ENCODE peak calls at places on chromosomes 5 and 9, in four cellular contexts. E, I, J and F are unnamed samples. For H3K36me3, the result is how much of the 10 kb centered on the place peaks cover.

GRCh38 chr5:2169417-2169787 is 286.7 kb upstream of the IRX4 start:
- DNase-seq in E (no peak), I (no peak), J (no peak), F (peak)

GRCh38 chr9:98231770-98232478 is 23.5 kb downstream of the TBC1D2 start:
- DNase-seq in E (no peak), I (no peak), J (no peak), F (no peak)

GRCh38 chr5:94432499-94432898 is 185.9 kb downstream of the KIAA0825 start:
- DNase-seq in E (no peak), I (no peak), J (no peak), F (no peak)

GRCh38 chr5:6720561-6720921 is 7.3 kb downstream of the TENT4A start:
- DNase-seq in E (no peak), I (no peak), J (no peak), F (no peak)

GRCh38 chr5:92378961-92379611 is 996.0 kb upstream of the ARRDC3 start:
- DNase-seq in E (peak), I (no peak), J (no peak), F (no peak)

GRCh38 chr9:129933215-129933614 is 98.0 kb downstream of the USP20 start:
- DNase-seq in E (no peak), I (peak), J (no peak), F (no peak)

GRCh38 chr5:81846301-81846700 is 95.4 kb upstream of the SSBP2 start:
- DNase-seq in E (no peak), I (no peak), J (no peak), F (no peak)

GRCh38 chr5:88955403-88955802 is 72.4 kb upstream of the MEF2C start:
- DNase-seq in E (no peak), I (no peak), J (no peak), F (no peak)

GRCh38 chr5:88269222-88269771 is 652 bp upstream of the TMEM161B start:
- DNase-seq in E (no peak), I (peak), J (no peak), F (no peak)

GRCh38 chr5:120446068-120446492 is 18.0 kb upstream of the PRR16 start:
- DNase-seq in E (no peak), I (no peak), J (no peak), F (no peak)

GRCh38 chr9:127418037-127418471 is 6.1 kb upstream of the ZNF79 start:
- DNase-seq in E (no peak), I (peak), J (peak), F (no peak)

GRCh38 chr5:133377736-133378135 is 234.6 kb downstream of the FSTL4 start:
- DNase-seq in E (no peak), I (no peak), J (no peak), F (no peak)

GRCh38 chr5:16666861-16667481 is 50.2 kb upstream of the RETREG1 start:
- DNase-seq in E (peak), I (peak), J (no peak), F (no peak)

DNA sequence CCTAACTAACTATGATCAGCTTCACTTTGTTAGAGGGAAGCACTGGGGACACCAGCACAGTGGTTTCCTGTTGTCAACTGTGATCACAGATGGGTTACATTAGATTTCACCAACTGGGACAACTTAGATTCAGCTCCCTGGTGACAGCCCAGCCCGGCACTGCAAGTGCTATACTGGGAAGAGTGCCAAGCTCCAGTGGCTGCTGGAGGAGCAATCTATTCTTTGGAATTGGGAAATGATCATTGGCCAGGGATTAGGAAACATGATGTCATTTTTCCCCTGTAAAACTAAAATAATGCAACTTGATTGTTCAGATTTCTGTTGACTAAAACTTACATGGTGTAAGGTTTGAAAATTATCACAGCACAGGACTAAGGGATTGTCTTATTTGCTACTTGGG is 33.2 kb downstream of the PTGR1 start:
- DNase-seq in E (no peak), I (no peak), J (no peak), F (no peak)
- H3K36me3 ChIP-seq in E (half or more), I (under half), J (under half), F (half or more)

GRCh38 chr9:109816490-109816889 is 36.5 kb downstream of the PALM2AKAP2 start:
- DNase-seq in E (no peak), I (no peak), J (no peak), F (no peak)
- H3K27ac ChIP-seq in E (no peak), I (peak), J (no peak), F (peak)

DNA sequence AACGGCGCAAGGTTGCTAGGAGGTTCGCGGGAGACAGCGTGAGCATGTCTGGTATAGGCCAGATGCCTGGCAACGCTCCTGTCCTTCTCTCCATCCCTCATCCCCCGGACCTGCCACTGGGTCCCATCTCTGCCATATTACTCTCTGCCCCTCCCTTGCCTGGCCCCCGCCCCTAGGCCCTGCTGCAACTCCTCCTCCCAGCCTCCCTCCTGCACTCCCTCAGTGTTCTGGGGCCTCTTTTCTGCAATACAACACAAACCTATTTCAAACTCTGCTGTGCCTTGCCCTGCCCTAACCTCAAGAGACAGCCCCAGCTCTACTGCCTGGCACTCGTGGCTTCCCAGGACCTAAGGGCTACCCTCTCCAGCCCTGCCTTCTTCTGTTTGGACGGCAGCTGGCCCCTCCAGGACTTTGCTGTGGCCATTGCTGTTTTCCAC is 8.9 kb upstream of the DBN1 start:
- DNase-seq in E (no peak), I (peak), J (no peak), F (no peak)
- H3K36me3 ChIP-seq in E (half or more), I (under half), J (under half), F (under half)

GRCh38 chr5:74640450-74641013 is at the start of gene ENC1:
- DNase-seq in E (peak), I (peak), J (peak), F (peak)

GRCh38 chr5:74639538-74640449 is 734 bp downstream of the ENC1 start:
- DNase-seq in E (peak), I (peak), J (peak), F (peak)

GRCh38 chr5:74641014-74641777 is 668 bp upstream of the ENC1 start:
- DNase-seq in E (peak), I (peak), J (peak), F (peak)

GRCh38 chr5:74636552-74636951 is 4.0 kb downstream of the ENC1 start:
- DNase-seq in E (no peak), I (no peak), J (no peak), F (no peak)

DNA sequence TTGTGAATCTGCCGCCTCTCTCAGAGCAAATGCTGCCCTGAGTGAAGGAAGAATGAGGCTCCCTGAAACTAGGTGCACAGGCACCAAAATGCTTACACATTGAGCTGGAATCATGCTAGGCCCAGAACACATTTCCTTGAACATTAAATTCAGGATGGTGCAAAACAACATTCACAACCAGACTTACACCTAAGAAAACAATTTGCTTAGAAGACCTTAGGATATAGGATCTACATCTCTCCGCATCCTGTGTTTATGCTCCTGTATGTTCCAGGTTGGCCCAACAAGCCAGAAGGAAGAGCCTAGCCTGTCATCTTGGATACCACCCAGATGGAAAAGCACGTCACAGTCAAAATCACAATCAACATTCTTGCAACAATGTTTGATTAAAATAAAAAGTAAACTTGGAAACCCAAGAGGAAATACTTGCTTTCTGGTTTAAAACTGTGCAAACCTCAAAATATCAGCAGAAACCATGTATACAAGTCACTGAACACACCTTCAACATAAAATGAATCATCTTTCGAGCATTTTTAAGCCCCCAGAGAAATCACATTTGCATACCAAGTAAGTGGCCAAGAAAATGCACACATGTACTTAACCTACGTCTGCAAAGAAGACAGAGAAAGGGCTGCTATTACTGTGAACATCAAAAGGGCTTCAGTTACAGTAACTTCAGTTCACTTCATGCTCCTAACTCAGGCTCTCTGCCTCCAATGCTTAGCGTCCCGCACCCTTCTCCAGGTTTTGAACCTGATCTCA is 1.6 kb downstream of the ENC1 start:
- DNase-seq in E (no peak), I (peak), J (no peak), F (no peak)
- H3K27ac ChIP-seq in E (peak), I (peak), J (no peak), F (no peak)

DNA sequence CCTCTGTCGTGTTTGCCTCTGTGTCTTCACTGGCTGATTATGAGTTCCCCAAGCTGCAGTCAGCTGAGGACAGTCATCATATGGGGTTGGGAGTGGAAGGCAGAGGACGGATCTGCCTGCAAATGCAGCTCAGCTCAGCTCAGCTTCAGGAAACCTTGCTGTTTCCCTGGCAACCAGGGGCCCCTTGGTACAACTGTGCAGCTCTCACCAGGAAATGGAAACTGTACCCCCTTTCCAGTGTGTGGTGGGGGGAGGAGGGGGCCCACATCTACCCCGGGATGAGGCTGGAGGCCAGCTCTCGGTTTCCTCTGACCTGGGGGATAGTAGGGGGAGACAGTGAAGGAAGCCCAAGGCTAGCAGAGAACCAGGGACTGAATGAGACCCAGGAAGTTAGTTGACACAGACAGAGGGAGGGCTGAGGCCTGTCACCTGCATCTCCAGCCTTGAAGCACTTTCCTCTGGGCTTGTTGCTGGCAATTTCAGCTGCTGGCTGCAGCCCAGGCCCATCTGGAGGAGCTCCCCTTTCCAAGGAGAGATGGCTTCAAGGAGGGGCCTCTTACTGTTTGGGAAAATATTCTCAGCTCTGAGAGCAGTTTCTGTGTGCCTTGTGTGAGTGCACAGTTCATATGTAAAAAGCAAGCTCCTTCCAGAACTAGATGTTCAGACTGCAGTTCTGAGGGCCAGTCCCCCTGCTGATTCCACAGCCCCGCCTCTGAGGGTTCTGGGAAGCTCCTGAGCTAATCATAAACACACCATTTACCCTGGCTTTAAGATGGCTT is 6.9 kb downstream of the ANXA6 start:
- DNase-seq in E (peak), I (peak), J (no peak), F (no peak)
- H3K36me3 ChIP-seq in E (under half), I (under half), J (under half), F (under half)

GRCh38 chr9:79809931-79810330 is 238.2 kb downstream of the TLE4 start:
- DNase-seq in E (no peak), I (no peak), J (no peak), F (no peak)
- H3K27ac ChIP-seq in E (no peak), I (peak), J (no peak), F (no peak)

GRCh38 chr9:73166453-73166852 is 14.8 kb downstream of the ANXA1 start:
- DNase-seq in E (no peak), I (no peak), J (no peak), F (no peak)
- H3K36me3 ChIP-seq in E (half or more), I (half or more), J (half or more), F (half or more)